ENCODE peak calls at places on chromosome 13, in five cellular contexts. One of them, this sample, is unnamed.
A peak's percentile ranks its signal among the peaks of the same experiment; 100 is the strongest.

GRCh38 chr13:51222510-51223283 is 499 bp downstream of the FAM124A start:
- DNase-seq in stimulated activated CD4-positive, alpha-beta T cell treated with anti-CD3 and anti-CD28 coated beads, Interleukin-1b, Interleukin-23, amount 100 ng/mL, for 1 hour: no peak
- DNase-seq in activated gamma-delta T cell treated with Interleukin-2 at 50 U/mL for 16 hours: no peak
- DNase-seq in epithelial cell of esophagus: no peak
- DNase-seq in tibial artery: no peak
- DNase-seq in this sample: no peak

GRCh38 chr13:39401091-39401647 is 201.8 kb downstream of the LHFPL6 start:
- DNase-seq in tibial artery: no peak
- DNase-seq in epithelial cell of esophagus: peak; percentile 16
- DNase-seq in activated gamma-delta T cell treated with Interleukin-2 at 50 U/mL for 16 hours: no peak
- DNase-seq in stimulated activated CD4-positive, alpha-beta T cell treated with anti-CD3 and anti-CD28 coated beads, Interleukin-1b, Interleukin-23, amount 100 ng/mL, for 1 hour: no peak
- DNase-seq in this sample: no peak

GRCh38 chr13:64529874-64530485 is 2700.2 kb downstream of the PCDH9 start:
- DNase-seq in stimulated activated CD4-positive, alpha-beta T cell treated with anti-CD3 and anti-CD28 coated beads, Interleukin-1b, Interleukin-23, amount 100 ng/mL, for 1 hour: no peak
- DNase-seq in activated gamma-delta T cell treated with Interleukin-2 at 50 U/mL for 16 hours: no peak
- DNase-seq in epithelial cell of esophagus: peak; percentile 17
- DNase-seq in tibial artery: no peak
- DNase-seq in this sample: no peak

GRCh38 chr13:51125495-51126226 is 14.6 kb upstream of the C13orf42 start:
- DNase-seq in stimulated activated CD4-positive, alpha-beta T cell treated with anti-CD3 and anti-CD28 coated beads, Interleukin-1b, Interleukin-23, amount 100 ng/mL, for 1 hour: no peak
- DNase-seq in activated gamma-delta T cell treated with Interleukin-2 at 50 U/mL for 16 hours: no peak
- DNase-seq in epithelial cell of esophagus: peak; percentile 72
- DNase-seq in tibial artery: peak; percentile 45
- DNase-seq in this sample: peak; percentile 25

GRCh38 chr13:44876782-44877324 is 112.4 kb downstream of the NUFIP1 start:
- DNase-seq in epithelial cell of esophagus: no peak
- DNase-seq in tibial artery: no peak
- DNase-seq in stimulated activated CD4-positive, alpha-beta T cell treated with anti-CD3 and anti-CD28 coated beads, Interleukin-1b, Interleukin-23, amount 100 ng/mL, for 1 hour: no peak
- DNase-seq in activated gamma-delta T cell treated with Interleukin-2 at 50 U/mL for 16 hours: no peak
- DNase-seq in this sample: no peak

GRCh38 chr13:37074703-37075102 is 15.2 kb upstream of the SUPT20H start:
- DNase-seq in stimulated activated CD4-positive, alpha-beta T cell treated with anti-CD3 and anti-CD28 coated beads, Interleukin-1b, Interleukin-23, amount 100 ng/mL, for 1 hour: no peak
- DNase-seq in epithelial cell of esophagus: peak; percentile 41
- DNase-seq in tibial artery: no peak
- DNase-seq in activated gamma-delta T cell treated with Interleukin-2 at 50 U/mL for 16 hours: no peak
- DNase-seq in this sample: no peak

GRCh38 chr13:93345642-93346220 is 119.1 kb downstream of the GPC6 start:
- DNase-seq in epithelial cell of esophagus: no peak
- DNase-seq in activated gamma-delta T cell treated with Interleukin-2 at 50 U/mL for 16 hours: no peak
- DNase-seq in tibial artery: no peak
- DNase-seq in stimulated activated CD4-positive, alpha-beta T cell treated with anti-CD3 and anti-CD28 coated beads, Interleukin-1b, Interleukin-23, amount 100 ng/mL, for 1 hour: no peak
- DNase-seq in this sample: no peak

GRCh38 chr13:97352815-97353214 is 81.2 kb upstream of the RAP2A start:
- DNase-seq in activated gamma-delta T cell treated with Interleukin-2 at 50 U/mL for 16 hours: no peak
- DNase-seq in epithelial cell of esophagus: no peak
- DNase-seq in stimulated activated CD4-positive, alpha-beta T cell treated with anti-CD3 and anti-CD28 coated beads, Interleukin-1b, Interleukin-23, amount 100 ng/mL, for 1 hour: no peak
- DNase-seq in tibial artery: no peak
- DNase-seq in this sample: no peak

GRCh38 chr13:110600261-110600819 is 15.0 kb upstream of the NAXD start:
- DNase-seq in epithelial cell of esophagus: no peak
- DNase-seq in stimulated activated CD4-positive, alpha-beta T cell treated with anti-CD3 and anti-CD28 coated beads, Interleukin-1b, Interleukin-23, amount 100 ng/mL, for 1 hour: no peak
- DNase-seq in tibial artery: no peak
- DNase-seq in activated gamma-delta T cell treated with Interleukin-2 at 50 U/mL for 16 hours: no peak
- DNase-seq in this sample: no peak

GRCh38 chr13:66700336-66700735 is 529.8 kb downstream of the PCDH9 start:
- DNase-seq in tibial artery: no peak
- DNase-seq in activated gamma-delta T cell treated with Interleukin-2 at 50 U/mL for 16 hours: no peak
- DNase-seq in epithelial cell of esophagus: no peak
- DNase-seq in stimulated activated CD4-positive, alpha-beta T cell treated with anti-CD3 and anti-CD28 coated beads, Interleukin-1b, Interleukin-23, amount 100 ng/mL, for 1 hour: no peak
- DNase-seq in this sample: no peak

GRCh38 chr13:29801102-29801501 is 49.3 kb downstream of the UBL3 start:
- DNase-seq in tibial artery: no peak
- DNase-seq in activated gamma-delta T cell treated with Interleukin-2 at 50 U/mL for 16 hours: no peak
- DNase-seq in stimulated activated CD4-positive, alpha-beta T cell treated with anti-CD3 and anti-CD28 coated beads, Interleukin-1b, Interleukin-23, amount 100 ng/mL, for 1 hour: no peak
- DNase-seq in epithelial cell of esophagus: no peak
- DNase-seq in this sample: no peak

GRCh38 chr13:48411281-48412099 is 1.4 kb downstream of the LPAR6 start:
- DNase-seq in activated gamma-delta T cell treated with Interleukin-2 at 50 U/mL for 16 hours: peak; percentile 28
- DNase-seq in stimulated activated CD4-positive, alpha-beta T cell treated with anti-CD3 and anti-CD28 coated beads, Interleukin-1b, Interleukin-23, amount 100 ng/mL, for 1 hour: no peak
- DNase-seq in tibial artery: no peak
- DNase-seq in epithelial cell of esophagus: no peak
- DNase-seq in this sample: no peak

GRCh38 chr13:66618702-66619101 is 611.4 kb downstream of the PCDH9 start:
- DNase-seq in epithelial cell of esophagus: peak; percentile 53
- DNase-seq in tibial artery: no peak
- DNase-seq in stimulated activated CD4-positive, alpha-beta T cell treated with anti-CD3 and anti-CD28 coated beads, Interleukin-1b, Interleukin-23, amount 100 ng/mL, for 1 hour: no peak
- DNase-seq in activated gamma-delta T cell treated with Interleukin-2 at 50 U/mL for 16 hours: no peak
- DNase-seq in this sample: no peak

GRCh38 chr13:107438251-107438650 is 777.1 kb downstream of the LIG4 start:
- DNase-seq in epithelial cell of esophagus: no peak
- DNase-seq in tibial artery: no peak
- DNase-seq in activated gamma-delta T cell treated with Interleukin-2 at 50 U/mL for 16 hours: no peak
- DNase-seq in stimulated activated CD4-positive, alpha-beta T cell treated with anti-CD3 and anti-CD28 coated beads, Interleukin-1b, Interleukin-23, amount 100 ng/mL, for 1 hour: no peak
- DNase-seq in this sample: no peak

GRCh38 chr13:45717324-45717723 is 15.2 kb downstream of the CBY2 start:
- DNase-seq in stimulated activated CD4-positive, alpha-beta T cell treated with anti-CD3 and anti-CD28 coated beads, Interleukin-1b, Interleukin-23, amount 100 ng/mL, for 1 hour: no peak
- DNase-seq in tibial artery: no peak
- DNase-seq in epithelial cell of esophagus: no peak
- DNase-seq in activated gamma-delta T cell treated with Interleukin-2 at 50 U/mL for 16 hours: no peak
- DNase-seq in this sample: no peak

GRCh38 chr13:35565273-35565672 is 88.8 kb upstream of the MAB21L1 start:
- DNase-seq in epithelial cell of esophagus: no peak
- DNase-seq in stimulated activated CD4-positive, alpha-beta T cell treated with anti-CD3 and anti-CD28 coated beads, Interleukin-1b, Interleukin-23, amount 100 ng/mL, for 1 hour: no peak
- DNase-seq in activated gamma-delta T cell treated with Interleukin-2 at 50 U/mL for 16 hours: no peak
- DNase-seq in tibial artery: no peak
- DNase-seq in this sample: no peak

GRCh38 chr13:111115841-111116500 is 861 bp downstream of the ARHGEF7 start:
- DNase-seq in tibial artery: peak; percentile 68
- DNase-seq in epithelial cell of esophagus: no peak
- DNase-seq in activated gamma-delta T cell treated with Interleukin-2 at 50 U/mL for 16 hours: no peak
- DNase-seq in stimulated activated CD4-positive, alpha-beta T cell treated with anti-CD3 and anti-CD28 coated beads, Interleukin-1b, Interleukin-23, amount 100 ng/mL, for 1 hour: no peak
- DNase-seq in this sample: no peak

GRCh38 chr13:41520699-41521630 is 63.6 kb downstream of the RGCC start:
- DNase-seq in stimulated activated CD4-positive, alpha-beta T cell treated with anti-CD3 and anti-CD28 coated beads, Interleukin-1b, Interleukin-23, amount 100 ng/mL, for 1 hour: no peak
- DNase-seq in activated gamma-delta T cell treated with Interleukin-2 at 50 U/mL for 16 hours: no peak
- DNase-seq in epithelial cell of esophagus: no peak
- DNase-seq in tibial artery: no peak
- DNase-seq in this sample: no peak

GRCh38 chr13:113029487-113030258 is 60.7 kb downstream of the MCF2L start:
- DNase-seq in activated gamma-delta T cell treated with Interleukin-2 at 50 U/mL for 16 hours: peak; percentile 53
- DNase-seq in tibial artery: no peak
- DNase-seq in epithelial cell of esophagus: no peak
- DNase-seq in stimulated activated CD4-positive, alpha-beta T cell treated with anti-CD3 and anti-CD28 coated beads, Interleukin-1b, Interleukin-23, amount 100 ng/mL, for 1 hour: peak; percentile 12
- DNase-seq in this sample: no peak

GRCh38 chr13:76692326-76692725 is 193.9 kb downstream of the KCTD12 start:
- DNase-seq in stimulated activated CD4-positive, alpha-beta T cell treated with anti-CD3 and anti-CD28 coated beads, Interleukin-1b, Interleukin-23, amount 100 ng/mL, for 1 hour: no peak
- DNase-seq in tibial artery: no peak
- DNase-seq in epithelial cell of esophagus: no peak
- DNase-seq in activated gamma-delta T cell treated with Interleukin-2 at 50 U/mL for 16 hours: no peak
- DNase-seq in this sample: no peak

This sample was measured in activated T-helper 1 cell treated with anti-CD3 and anti-CD28 coated beads, Interleukin-12 subunit alpha, Interleukin-12 subunit beta, Interleukin-2, Interleukin-4 antibody, amounts not matched to agents 30 ng/mL and 10 ng/mL and 1 ng/mL, durations not matched to agents 14 hours and 24 hours and 36 hours.